ENCODE peak calls at places on chromosomes 13 and 19, in eight cellular contexts. V is heart right ventricle, E is hepatocyte, U is right cardiac atrium, N is PC-3, X is OCI-LY7, I is body of pancreas, C is upper lobe of left lung. F is an unnamed sample. For H3K4me1, the result is how much of the 10 kb centered on the place peaks cover.

GRCh38 chr13:80341098-80341701 is at the start of gene SPRY2:
- DNase-seq in V (peak), E (peak), U (peak), N (peak), X (no peak), I (peak), C (peak), F (peak)

GRCh38 chr13:61463027-61463426 is 47.4 kb upstream of the PCDH20 start:
- DNase-seq in V (no peak), E (peak), U (no peak), N (no peak), X (no peak), I (no peak), C (no peak), F (no peak)

GRCh38 chr19:55098716-55099556 is 18.5 kb downstream of the PPP1R12C start:
- DNase-seq in V (no peak), E (no peak), U (no peak), N (no peak), X (no peak), I (no peak), C (no peak), F (no peak)

GRCh38 chr13:99528547-99528946 is 27.3 kb downstream of the TM9SF2 start:
- DNase-seq in V (no peak), E (peak), U (no peak), N (peak), X (peak), I (no peak), C (no peak), F (peak)

GRCh38 chr19:18765224-18765623 is 25.9 kb downstream of the COMP start:
- DNase-seq in V (no peak), E (no peak), U (no peak), N (no peak), X (peak), I (peak), C (no peak), F (no peak)

GRCh38 chr19:13056052-13056660 is 46.5 kb downstream of the LYL1 start:
- DNase-seq in V (peak), E (peak), U (peak), N (peak), X (no peak), I (no peak), C (peak), F (no peak)

GRCh38 chr19:48390188-48391099 is 907 bp downstream of the KDELR1 start:
- DNase-seq in V (peak), E (peak), U (peak), N (no peak), X (peak), I (peak), C (peak), F (peak)

GRCh38 chr13:100544866-100545683 is 43.5 kb downstream of the GGACT start:
- DNase-seq in V (peak), E (no peak), U (peak), N (no peak), X (no peak), I (peak), C (peak), F (no peak)

GRCh38 chr19:41784337-41785239 is 11.8 kb upstream of the CEACAM3 start:
- DNase-seq in V (no peak), E (no peak), U (no peak), N (no peak), X (no peak), I (no peak), C (no peak), F (no peak)

GRCh38 chr13:65468628-65469027 is 1761.5 kb downstream of the PCDH9 start:
- DNase-seq in V (no peak), E (no peak), U (no peak), N (no peak), X (no peak), I (no peak), C (no peak), F (peak)

GRCh38 chr19:42129399-42130253 is 2.6 kb downstream of the POU2F2 start:
- DNase-seq in V (peak), E (no peak), U (peak), N (no peak), X (peak), I (no peak), C (peak), F (peak)

GRCh38 chr13:59960683-59961082 is 203.0 kb downstream of the DIAPH3 start:
- DNase-seq in V (no peak), E (no peak), U (no peak), N (peak), X (no peak), I (no peak), C (no peak), F (no peak)

GRCh38 chr19:10230155-10230903 is 802 bp downstream of the S1PR2 start:
- DNase-seq in V (peak), E (peak), U (peak), N (no peak), X (no peak), I (peak), C (peak), F (peak)

GRCh38 chr13:30364876-30365275 is 57.4 kb upstream of the UBE2L5 start:
- DNase-seq in V (peak), E (no peak), U (no peak), N (no peak), X (no peak), I (no peak), C (no peak), F (peak)

GRCh38 chr13:66660013-66660804 is 569.9 kb downstream of the PCDH9 start:
- DNase-seq in V (no peak), E (peak), U (no peak), N (peak), X (peak), I (no peak), C (no peak), F (peak)

GRCh38 chr19:40356681-40357595 is 8.4 kb downstream of the PLD3 start:
- DNase-seq in V (no peak), E (no peak), U (no peak), N (no peak), X (peak), I (no peak), C (no peak), F (no peak)

GRCh38 chr13:42981853-42982252 is 10.2 kb downstream of the EPSTI1 start:
- DNase-seq in V (no peak), E (peak), U (no peak), N (peak), X (no peak), I (no peak), C (no peak), F (no peak)

GRCh38 chr19:12937243-12938053 is 961 bp upstream of the CALR start:
- DNase-seq in V (no peak), E (peak), U (no peak), N (peak), X (peak), I (peak), C (peak), F (peak)

GRCh38 chr19:2683430-2683995 is 19.0 kb downstream of the GNG7 start:
- DNase-seq in V (no peak), E (no peak), U (no peak), N (no peak), X (no peak), I (no peak), C (no peak), F (no peak)

GRCh38 chr13:49246850-49247721 is 639 bp upstream of the CDADC1 start:
- DNase-seq in V (no peak), E (no peak), U (no peak), N (no peak), X (no peak), I (no peak), C (peak), F (no peak)

GRCh38 chr19:7292950-7293794 is 1.0 kb downstream of the INSR start:
- DNase-seq in V (peak), E (peak), U (peak), N (no peak), X (peak), I (peak), C (peak), F (peak)

GRCh38 chr13:77846173-77846572 is 72.5 kb downstream of the EDNRB start:
- DNase-seq in V (no peak), E (no peak), U (no peak), N (no peak), X (no peak), I (no peak), C (no peak), F (no peak)

GRCh38 chr19:58154287-58154678 is 3.7 kb upstream of the ZNF329 start:
- DNase-seq in V (peak), E (peak), U (peak), N (no peak), X (no peak), I (peak), C (peak), F (peak)

GRCh38 chr13:114049026-114049425 is 75.2 kb upstream of the C13orf46 start:
- DNase-seq in V (no peak), E (no peak), U (peak), N (no peak), X (peak), I (no peak), C (no peak), F (no peak)

GRCh38 chr13:61144301-61144700 is 271.3 kb downstream of the PCDH20 start:
- DNase-seq in V (no peak), E (no peak), U (no peak), N (no peak), X (no peak), I (no peak), C (no peak), F (no peak)

GRCh38 chr19:56838930-56839664 is 1.4 kb downstream of the PEG3 start:
- DNase-seq in V (peak), E (no peak), U (peak), N (peak), X (no peak), I (peak), C (peak), F (no peak)

GRCh38 chr13:99376132-99376531 is 68.9 kb upstream of the GPR183 start:
- DNase-seq in V (no peak), E (no peak), U (peak), N (no peak), X (peak), I (no peak), C (peak), F (no peak)

GRCh38 chr19:30596813-30597399 is 224.7 kb downstream of the ZNF536 start:
- DNase-seq in V (no peak), E (no peak), U (no peak), N (no peak), X (no peak), I (no peak), C (no peak), F (no peak)

GRCh38 chr19:17078920-17079709 is 3.5 kb downstream of the MYO9B start:
- DNase-seq in V (no peak), E (no peak), U (peak), N (no peak), X (no peak), I (no peak), C (peak), F (peak)

GRCh38 chr19:35585844-35586243 is at the start of gene PMIS2:
- DNase-seq in V (no peak), E (no peak), U (peak), N (no peak), X (peak), I (peak), C (no peak), F (no peak)

GRCh38 chr19:47157455-47158321 is 27.1 kb downstream of the SAE1 start:
- DNase-seq in V (peak), E (peak), U (peak), N (peak), X (peak), I (peak), C (peak), F (peak)

GRCh38 chr19:40771101-40771539 is 4.2 kb upstream of the MIA start:
- DNase-seq in V (no peak), E (no peak), U (no peak), N (peak), X (peak), I (no peak), C (no peak), F (no peak)

GRCh38 chr13:80160110-80160509 is 180.8 kb downstream of the SPRY2 start:
- DNase-seq in V (no peak), E (no peak), U (no peak), N (no peak), X (no peak), I (no peak), C (no peak), F (no peak)

GRCh38 chr13:20064128-20064527 is 96.7 kb downstream of the GJA3 start:
- DNase-seq in V (no peak), E (no peak), U (no peak), N (no peak), X (no peak), I (no peak), C (no peak), F (no peak)

GRCh38 chr19:48319647-48320537 is 5.5 kb upstream of the EMP3 start:
- DNase-seq in V (peak), E (peak), U (peak), N (peak), X (peak), I (peak), C (peak), F (peak)

GRCh38 chr13:41648314-41648935 is 191.1 kb downstream of the RGCC start:
- DNase-seq in V (no peak), E (peak), U (no peak), N (peak), X (no peak), I (no peak), C (no peak), F (no peak)

GRCh38 chr13:50524540-50524939 is 319.0 kb downstream of the DLEU7 start:
- DNase-seq in V (no peak), E (no peak), U (no peak), N (no peak), X (no peak), I (no peak), C (no peak), F (no peak)
- H3K4me1 ChIP-seq in V (half or more), E (under half), U (under half), N (under half), X (half or more), I (under half), C (half or more), F (under half)

DNA sequence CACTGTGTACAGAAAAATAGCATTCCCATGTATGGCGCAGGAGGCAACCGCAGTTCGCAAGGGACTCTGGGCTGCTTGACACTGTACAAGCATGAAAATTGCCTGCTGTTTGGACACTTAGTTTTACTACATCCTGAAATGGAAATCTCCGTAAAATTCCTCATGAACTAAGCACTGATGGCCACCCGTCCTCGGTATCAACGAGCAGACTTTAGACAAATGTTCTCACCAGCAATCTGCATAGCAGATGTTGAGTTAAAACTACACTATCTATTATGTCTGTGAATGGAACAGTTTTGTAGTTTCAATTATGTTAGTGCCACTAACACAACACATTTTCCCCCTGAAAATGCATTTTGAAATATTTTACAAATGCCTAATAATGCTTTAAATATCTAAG is 294.7 kb downstream of the DCLK1 start:
- DNase-seq in V (no peak), E (no peak), U (no peak), N (no peak), X (no peak), I (no peak), C (no peak), F (no peak)
- H3K27ac ChIP-seq in V (no peak), E (peak), U (no peak), N (no peak), X (no peak), I (no peak), C (no peak), F (no peak)

DNA sequence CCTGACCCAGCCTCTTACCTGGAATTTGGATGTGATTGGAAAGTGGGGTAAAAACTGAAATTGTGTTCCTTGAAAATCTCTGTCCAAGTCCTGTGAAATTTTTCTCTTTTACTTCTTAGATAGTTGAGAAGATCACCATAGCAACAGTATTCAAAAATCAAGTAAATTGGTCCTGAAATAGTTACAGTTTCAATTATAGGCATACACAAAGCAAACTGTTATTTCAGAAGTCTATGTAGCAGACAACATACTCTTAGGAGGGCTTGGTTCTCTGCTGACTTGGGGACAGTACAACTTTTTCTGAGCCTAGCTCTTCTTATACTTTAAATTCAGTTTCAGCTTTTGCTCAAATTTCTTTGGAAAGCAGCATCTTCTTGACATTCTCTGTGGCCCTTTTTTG is 38.6 kb upstream of the URAD start:
- DNase-seq in V (no peak), E (no peak), U (no peak), N (no peak), X (no peak), I (no peak), C (no peak), F (no peak)
- H3K4me1 ChIP-seq in V (under half), E (under half), U (under half), N (under half), X (under half), I (under half), C (under half), F (under half)

GRCh38 chr13:109644956-109645355 is 141.4 kb downstream of the IRS2 start:
- DNase-seq in V (no peak), E (no peak), U (no peak), N (no peak), X (no peak), I (no peak), C (no peak), F (no peak)
- H3K27ac ChIP-seq in V (no peak), E (no peak), U (no peak), N (peak), X (no peak), I (no peak), C (no peak), F (no peak)

GRCh38 chr13:35565273-35565672 is 88.8 kb upstream of the MAB21L1 start:
- DNase-seq in V (no peak), E (no peak), U (no peak), N (no peak), X (no peak), I (no peak), C (no peak), F (no peak)
- H3K4me1 ChIP-seq in V (under half), E (under half), U (under half), N (under half), X (under half), I (under half), C (under half), F (under half)

F was measured in cardiac muscle cell.